ENCODE peak calls at places on chromosome 16, in four cellular contexts. O is T-helper 1 cell, N is GDM1, X is DMS79 treated with DMSO at 0.1 percent for 48 hours. T is an unnamed sample.

GRCh38 chr16:3754304-3754703 is 37.0 kb upstream of the TRAP1 start:
- DNase-seq in O (no peak), N (no peak), X (no peak), T (no peak)

GRCh38 chr16:17515421-17516210 is 44.9 kb upstream of the XYLT1 start:
- DNase-seq in O (no peak), N (no peak), X (no peak), T (no peak)

GRCh38 chr16:72836181-72836580 is 211.7 kb downstream of the ZFHX3 start:
- DNase-seq in O (no peak), N (no peak), X (no peak), T (no peak)

GRCh38 chr16:73025506-73026131 is 22.3 kb downstream of the ZFHX3 start:
- DNase-seq in O (no peak), N (no peak), X (no peak), T (no peak)

GRCh38 chr16:24845726-24846547 is at the start of gene SLC5A11:
- DNase-seq in O (no peak), N (no peak), X (no peak), T (no peak)

GRCh38 chr16:13561276-13561675 is 358.7 kb upstream of the ERCC4 start:
- DNase-seq in O (no peak), N (no peak), X (no peak), T (no peak)

GRCh38 chr16:53891409-53892139 is 187.6 kb downstream of the FTO start:
- DNase-seq in O (no peak), N (no peak), X (no peak), T (no peak)

GRCh38 chr16:69340095-69340644 is 598 bp downstream of the NIP7 start:
- DNase-seq in O (no peak), N (no peak), X (no peak), T (no peak)

GRCh38 chr16:46883353-46883689 is 841 bp upstream of the GPT2 start:
- DNase-seq in O (no peak), N (no peak), X (peak; percentile 52), T (no peak)

GRCh38 chr16:49621240-49622083 is 234.4 kb downstream of the ZNF423 start:
- DNase-seq in O (no peak), N (no peak), X (no peak), T (no peak)

GRCh38 chr16:27251561-27252205 is 16.9 kb downstream of the NSMCE1 start:
- DNase-seq in O (no peak), N (no peak), X (no peak), T (no peak)

GRCh38 chr16:24689128-24689527 is 40.3 kb upstream of the TNRC6A start:
- DNase-seq in O (no peak), N (no peak), X (no peak), T (no peak)

GRCh38 chr16:64481497-64481896 is 640.4 kb downstream of the CDH11 start:
- DNase-seq in O (no peak), N (no peak), X (no peak), T (no peak)

GRCh38 chr16:6047325-6047724 is 949.7 kb upstream of the EEF2KMT start:
- DNase-seq in O (no peak), N (no peak), X (no peak), T (no peak)

GRCh38 chr16:16102738-16103137 is 120.6 kb downstream of the ABCC6 start:
- DNase-seq in O (no peak), N (no peak), X (no peak), T (no peak)

GRCh38 chr16:19375561-19376158 is 42.0 kb upstream of the TMC5 start:
- DNase-seq in O (no peak), N (peak; percentile 16), X (peak; percentile 50), T (no peak)